ENCODE peak calls at places on chromosomes 12 and 14, in six cellular contexts. L, P, A, Y, V and B are unnamed samples.

GRCh38 chr12:123712780-123713319 is 697 bp downstream of the ATP6V0A2 start:
- DNase-seq in L (no peak), P (no peak), A (no peak), Y (peak), V (no peak), B (no peak)

GRCh38 chr14:67764496-67764895 is 51.9 kb downstream of the ZFYVE26 start:
- DNase-seq in L (no peak), P (no peak), A (no peak), Y (no peak), V (no peak), B (no peak)

GRCh38 chr12:79546461-79547043 is 144.2 kb downstream of the PAWR start:
- DNase-seq in L (no peak), P (no peak), A (no peak), Y (no peak), V (no peak), B (no peak)

GRCh38 chr14:29150659-29151058 is 384.1 kb downstream of the FOXG1 start:
- DNase-seq in L (no peak), P (no peak), A (no peak), Y (no peak), V (no peak), B (no peak)

GRCh38 chr12:106245767-106246166 is 2.1 kb downstream of the CKAP4 start:
- DNase-seq in L (no peak), P (no peak), A (peak), Y (no peak), V (peak), B (peak)

GRCh38 chr12:12088147-12088546 is 17.4 kb downstream of the BCL2L14 start:
- DNase-seq in L (no peak), P (no peak), A (no peak), Y (no peak), V (no peak), B (no peak)

GRCh38 chr14:75144944-75145343 is 18.1 kb upstream of the NEK9 start:
- DNase-seq in L (no peak), P (no peak), A (peak), Y (no peak), V (no peak), B (no peak)

GRCh38 chr12:20508962-20509361 is 140.6 kb downstream of the PDE3A start:
- DNase-seq in L (no peak), P (no peak), A (no peak), Y (no peak), V (no peak), B (no peak)

GRCh38 chr14:83744901-83745300 is 1785.0 kb upstream of the FLRT2 start:
- DNase-seq in L (no peak), P (no peak), A (no peak), Y (no peak), V (no peak), B (no peak)

GRCh38 chr12:67853204-67853603 is 136.0 kb upstream of the IFNG-AS1 start:
- DNase-seq in L (no peak), P (no peak), A (no peak), Y (no peak), V (no peak), B (no peak)

GRCh38 chr12:50057000-50057841 is at the start of gene ASIC1:
- DNase-seq in L (no peak), P (peak), A (peak), Y (peak), V (peak), B (peak)

GRCh38 chr12:47740536-47741339 is 15.4 kb upstream of the ENDOU start:
- DNase-seq in L (no peak), P (no peak), A (no peak), Y (no peak), V (no peak), B (no peak)

GRCh38 chr12:90074086-90074485 is 365.4 kb upstream of the ATP2B1 start:
- DNase-seq in L (no peak), P (no peak), A (no peak), Y (no peak), V (no peak), B (no peak)

GRCh38 chr14:81427348-81428058 is 27.4 kb upstream of the STON2 start:
- DNase-seq in L (no peak), P (no peak), A (no peak), Y (peak), V (no peak), B (peak)

GRCh38 chr12:67052981-67053380 is 216.2 kb upstream of the CAND1 start:
- DNase-seq in L (no peak), P (no peak), A (no peak), Y (no peak), V (no peak), B (no peak)

GRCh38 chr12:113727651-113728061 is 238.5 kb downstream of the RBM19 start:
- DNase-seq in L (peak), P (no peak), A (no peak), Y (no peak), V (no peak), B (no peak)

GRCh38 chr14:58663494-58664111 is 25.8 kb downstream of the DACT1 start:
- DNase-seq in L (no peak), P (no peak), A (no peak), Y (peak), V (no peak), B (no peak)

GRCh38 chr14:96803958-96804357 is 6.8 kb downstream of the VRK1 start:
- DNase-seq in L (no peak), P (no peak), A (no peak), Y (no peak), V (no peak), B (no peak)

GRCh38 chr14:38775986-38776385 is 327.0 kb downstream of the SEC23A start:
- DNase-seq in L (no peak), P (no peak), A (no peak), Y (no peak), V (no peak), B (no peak)

GRCh38 chr12:19402743-19403400 is 36.4 kb upstream of the AEBP2 start:
- DNase-seq in L (no peak), P (no peak), A (peak), Y (no peak), V (no peak), B (no peak)

GRCh38 chr14:42992930-42993329 is 1386.3 kb downstream of the LRFN5 start:
- DNase-seq in L (no peak), P (no peak), A (no peak), Y (no peak), V (no peak), B (no peak)